ENCODE peak calls at places on chromosome 1, in seven cellular contexts. T, Z, S, U, M, A and R are unnamed samples. For H3K9me3, the result is how much of the 10 kb centered on the place peaks cover.

GRCh38 chr1:27473755-27474154 is 16.2 kb downstream of the WASF2 start:
- DNase-seq in M (no peak), Z (no peak), T (no peak), S (peak), U (no peak), A (no peak), R (no peak)

GRCh38 chr1:221794079-221794670 is 52.3 kb upstream of the DUSP10 start:
- DNase-seq in A (no peak), U (peak), S (peak), M (no peak), Z (no peak), T (no peak), R (no peak)

GRCh38 chr1:24437631-24438396 is 22.2 kb downstream of the NIPAL3 start:
- DNase-seq in U (peak), T (no peak), M (peak), A (no peak), S (no peak), Z (peak), R (no peak)

GRCh38 chr1:186144505-186144904 is 230.5 kb downstream of the TPR start:
- DNase-seq in U (no peak), A (no peak), T (no peak), S (no peak), M (no peak), Z (no peak), R (no peak)

GRCh38 chr1:51237714-51238403 is 1.8 kb downstream of the RNF11 start:
- DNase-seq in M (no peak), T (peak), A (no peak), S (peak), U (peak), Z (peak), R (no peak)

GRCh38 chr1:156308078-156308477 is 9.0 kb upstream of the VHLL start:
- DNase-seq in Z (peak), A (no peak), T (no peak), U (peak), S (peak), M (no peak), R (no peak)

GRCh38 chr1:71089536-71090270 is 8.9 kb upstream of the ZRANB2 start:
- DNase-seq in T (no peak), Z (peak), M (no peak), A (no peak), S (peak), U (peak), R (no peak)

GRCh38 chr1:228555074-228555989 is 68.2 kb downstream of the RNF187 start:
- DNase-seq in U (no peak), T (no peak), M (no peak), Z (no peak), A (peak), S (no peak), R (no peak)

GRCh38 chr1:57868895-57869294 is 445.0 kb upstream of the DAB1 start:
- DNase-seq in Z (no peak), T (no peak), S (no peak), A (no peak), M (no peak), U (no peak), R (no peak)

GRCh38 chr1:87045757-87046422 is 131.5 kb downstream of the HS2ST1 start:
- DNase-seq in U (peak), Z (no peak), S (peak), T (no peak), A (no peak), M (no peak), R (no peak)

GRCh38 chr1:99975569-99975968 is 5.8 kb downstream of the SLC35A3 start:
- DNase-seq in S (no peak), U (no peak), A (no peak), T (no peak), Z (peak), M (no peak), R (no peak)

GRCh38 chr1:21836729-21837128 is 24.7 kb downstream of the LDLRAD2 start:
- DNase-seq in U (no peak), Z (no peak), M (no peak), A (no peak), S (no peak), T (no peak), R (no peak)

GRCh38 chr1:191371626-191372025 is 786.6 kb upstream of the RGS18 start:
- DNase-seq in M (no peak), A (no peak), T (no peak), U (no peak), S (no peak), Z (no peak), R (no peak)

GRCh38 chr1:233544304-233544703 is 69.6 kb upstream of the KCNK1 start:
- DNase-seq in U (no peak), S (no peak), T (no peak), M (no peak), A (no peak), Z (no peak), R (no peak)

GRCh38 chr1:229624906-229625871 is 733 bp downstream of the TAF5L start:
- DNase-seq in T (peak), U (peak), Z (peak), M (peak), S (peak), A (peak), R (no peak)

GRCh38 chr1:156994277-156994676 is 51.3 kb downstream of the ARHGEF11 start:
- DNase-seq in M (no peak), U (no peak), S (no peak), T (no peak), A (no peak), Z (no peak), R (no peak)

GRCh38 chr1:155125946-155126493 is 1.7 kb upstream of the EFNA1 start:
- DNase-seq in Z (peak), A (peak), S (peak), U (no peak), M (peak), T (no peak), R (no peak)

DNA sequence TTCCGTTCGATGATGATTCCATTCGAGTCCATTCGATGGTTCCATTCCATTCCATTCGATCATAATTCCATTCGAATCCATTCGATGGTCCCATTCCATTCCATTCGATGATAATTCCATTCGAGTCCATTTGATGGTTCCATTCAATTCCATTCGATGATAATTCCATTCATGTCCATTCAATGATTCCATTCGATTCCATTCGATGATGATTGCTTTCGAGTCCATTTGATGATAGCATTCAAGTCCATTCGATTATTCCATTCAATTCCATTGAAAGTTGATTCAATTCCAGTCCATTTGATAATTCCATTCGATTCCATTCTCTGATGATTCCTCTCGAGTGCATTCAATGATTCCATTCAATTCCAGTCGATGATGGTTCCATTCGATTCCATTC is 3895.3 kb downstream of the SRGAP2C start:
- DNase-seq in A (no peak), T (no peak), M (no peak), Z (no peak), U (no peak), S (no peak), R (no peak)
- H3K9me3 ChIP-seq in A (under half), T (under half), M (under half), Z (half or more), U (under half), S (under half), R (under half)

DNA sequence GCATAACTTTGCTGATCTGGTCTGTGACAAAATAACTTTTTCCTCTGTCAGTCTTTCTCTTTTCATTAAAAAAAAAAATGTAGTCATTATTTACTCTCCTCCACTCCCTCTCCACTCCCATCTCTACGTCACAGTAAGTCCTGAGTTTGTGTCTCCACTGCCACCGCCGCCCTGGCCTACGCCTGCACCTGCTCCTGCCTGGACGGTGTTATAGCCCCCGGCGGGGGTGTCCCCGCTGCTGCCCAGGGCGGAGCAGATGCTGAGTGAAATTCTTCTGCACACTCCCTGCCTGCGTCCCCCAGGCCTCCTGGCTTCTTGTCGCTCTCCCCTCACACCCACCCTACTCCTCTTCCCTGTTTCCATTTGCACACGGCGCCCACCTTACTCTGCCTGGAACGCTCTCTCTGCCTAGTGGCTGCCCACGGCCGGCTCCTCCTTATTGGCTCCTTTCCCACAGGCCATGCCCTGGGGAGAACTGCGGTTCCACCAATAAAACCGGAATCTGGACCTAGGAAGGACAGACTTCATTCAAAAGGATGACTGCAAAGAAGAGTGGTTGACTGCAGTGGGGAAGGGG is 55.2 kb upstream of the C1orf174 start:
- DNase-seq in Z (no peak), U (no peak), A (no peak), T (no peak), S (no peak), M (no peak), R (no peak)
- H3K9me3 ChIP-seq in Z (under half), U (under half), A (under half), T (under half), S (under half), M (under half), R (under half)

GRCh38 chr1:106699436-106699835 is 357.0 kb upstream of the PRMT6 start:
- DNase-seq in M (no peak), T (no peak), S (no peak), A (no peak), Z (no peak), U (no peak), R (no peak)
- H3K9me3 ChIP-seq in M (under half), T (under half), S (under half), A (under half), Z (under half), U (under half), R (under half)

DNA sequence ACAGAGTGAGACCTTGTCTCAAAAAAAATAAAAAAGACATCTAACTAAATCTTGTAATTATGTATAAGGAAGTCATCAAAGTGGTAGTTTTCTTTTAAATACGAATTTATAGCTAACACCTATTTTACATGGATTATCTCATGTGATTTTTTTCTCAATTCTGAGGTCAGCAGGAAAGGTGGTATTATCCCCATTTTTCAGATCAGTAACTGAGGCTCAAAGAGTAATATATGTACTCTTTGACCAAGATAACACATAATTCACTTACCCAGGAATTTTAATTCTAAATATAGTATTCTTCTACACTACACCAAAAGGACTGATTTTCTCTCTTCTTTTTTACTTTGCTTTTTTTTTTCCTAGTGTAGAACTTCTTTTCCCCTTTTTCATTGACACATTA is 9.1 kb downstream of the IFT25 start:
- DNase-seq in T (no peak), Z (no peak), M (no peak), A (no peak), S (no peak), U (no peak), R (no peak)
- H3K9me3 ChIP-seq in T (under half), Z (under half), M (under half), A (under half), S (under half), U (under half), R (under half)